ENCODE peak calls at places on chromosomes 3 and 15, in nine cellular contexts. M, E, B, S, T, F, R, A and H are unnamed samples. For H3K36me3, the result is how much of the 10 kb centered on the place peaks cover.

GRCh38 chr15:67784057-67784781 is 41.1 kb upstream of the SKOR1 start:
- DNase-seq in M (no peak), E (no peak), B (no peak), S (no peak), T (no peak), F (no peak), R (no peak), A (no peak), H (no peak)

GRCh38 chr15:89399390-89400120 is 64.9 kb upstream of the POLG start:
- DNase-seq in M (peak), E (no peak), B (no peak), S (no peak), T (no peak), F (no peak), R (no peak), A (no peak), H (peak)

GRCh38 chr3:142787719-142788118 is 63.9 kb downstream of the TRPC1 start:
- DNase-seq in M (no peak), E (no peak), B (no peak), S (no peak), T (no peak), F (no peak), R (no peak), A (no peak), H (no peak)

GRCh38 chr15:29516929-29517328 is 247.3 kb upstream of the NSMCE3 start:
- DNase-seq in M (no peak), E (no peak), B (no peak), S (no peak), T (no peak), F (peak), R (peak), A (no peak), H (no peak)

GRCh38 chr15:91426412-91426811 is 326.4 kb downstream of the SV2B start:
- DNase-seq in M (no peak), E (no peak), B (no peak), S (no peak), T (no peak), F (no peak), R (no peak), A (no peak), H (no peak)

GRCh38 chr3:162112719-162113118 is 616.1 kb downstream of the OTOL1 start:
- DNase-seq in M (no peak), E (no peak), B (no peak), S (no peak), T (no peak), F (no peak), R (no peak), A (no peak), H (no peak)

GRCh38 chr3:16520636-16521579 is 7.4 kb upstream of the RFTN1 start:
- DNase-seq in M (no peak), E (no peak), B (no peak), S (no peak), T (no peak), F (no peak), R (no peak), A (no peak), H (no peak)

GRCh38 chr3:164732166-164732565 is 346.1 kb downstream of the SI start:
- DNase-seq in M (no peak), E (no peak), B (no peak), S (no peak), T (no peak), F (no peak), R (no peak), A (no peak), H (no peak)

GRCh38 chr3:80190051-80190450 is 422.3 kb upstream of the ROBO1 start:
- DNase-seq in M (no peak), E (no peak), B (no peak), S (no peak), T (no peak), F (no peak), R (peak), A (no peak), H (no peak)

GRCh38 chr15:29141206-29141907 is 128.3 kb downstream of the NSMCE3 start:
- DNase-seq in M (no peak), E (no peak), B (no peak), S (no peak), T (no peak), F (peak), R (no peak), A (no peak), H (peak)

GRCh38 chr3:33202581-33203457 is 15.8 kb downstream of the SUSD5 start:
- DNase-seq in M (no peak), E (no peak), B (no peak), S (no peak), T (no peak), F (no peak), R (no peak), A (no peak), H (no peak)

GRCh38 chr3:126816956-126817777 is 113.1 kb downstream of the CHCHD6 start:
- DNase-seq in M (no peak), E (no peak), B (no peak), S (peak), T (peak), F (peak), R (peak), A (no peak), H (no peak)

GRCh38 chr3:54150864-54151467 is 28.6 kb downstream of the CACNA2D3 start:
- DNase-seq in M (no peak), E (no peak), B (no peak), S (no peak), T (no peak), F (no peak), R (no peak), A (no peak), H (no peak)

GRCh38 chr3:54146383-54147239 is 24.3 kb downstream of the CACNA2D3 start:
- DNase-seq in M (peak), E (peak), B (peak), S (peak), T (peak), F (peak), R (peak), A (no peak), H (peak)
- TF ChIP-seq CTCF in M (peak), E (peak), B (peak), S (peak), T (peak), F (peak), R (peak), A (peak), H (peak)

GRCh38 chr3:48011771-48012170 is 4.4 kb downstream of the MAP4 start:
- DNase-seq in M (no peak), E (no peak), B (no peak), S (no peak), T (no peak), F (no peak), R (no peak), A (no peak), H (no peak)
- H3K36me3 ChIP-seq in M (under half), E (under half), B (under half), S (under half), T (under half), F (under half), R (under half), A (under half), H (under half)

DNA sequence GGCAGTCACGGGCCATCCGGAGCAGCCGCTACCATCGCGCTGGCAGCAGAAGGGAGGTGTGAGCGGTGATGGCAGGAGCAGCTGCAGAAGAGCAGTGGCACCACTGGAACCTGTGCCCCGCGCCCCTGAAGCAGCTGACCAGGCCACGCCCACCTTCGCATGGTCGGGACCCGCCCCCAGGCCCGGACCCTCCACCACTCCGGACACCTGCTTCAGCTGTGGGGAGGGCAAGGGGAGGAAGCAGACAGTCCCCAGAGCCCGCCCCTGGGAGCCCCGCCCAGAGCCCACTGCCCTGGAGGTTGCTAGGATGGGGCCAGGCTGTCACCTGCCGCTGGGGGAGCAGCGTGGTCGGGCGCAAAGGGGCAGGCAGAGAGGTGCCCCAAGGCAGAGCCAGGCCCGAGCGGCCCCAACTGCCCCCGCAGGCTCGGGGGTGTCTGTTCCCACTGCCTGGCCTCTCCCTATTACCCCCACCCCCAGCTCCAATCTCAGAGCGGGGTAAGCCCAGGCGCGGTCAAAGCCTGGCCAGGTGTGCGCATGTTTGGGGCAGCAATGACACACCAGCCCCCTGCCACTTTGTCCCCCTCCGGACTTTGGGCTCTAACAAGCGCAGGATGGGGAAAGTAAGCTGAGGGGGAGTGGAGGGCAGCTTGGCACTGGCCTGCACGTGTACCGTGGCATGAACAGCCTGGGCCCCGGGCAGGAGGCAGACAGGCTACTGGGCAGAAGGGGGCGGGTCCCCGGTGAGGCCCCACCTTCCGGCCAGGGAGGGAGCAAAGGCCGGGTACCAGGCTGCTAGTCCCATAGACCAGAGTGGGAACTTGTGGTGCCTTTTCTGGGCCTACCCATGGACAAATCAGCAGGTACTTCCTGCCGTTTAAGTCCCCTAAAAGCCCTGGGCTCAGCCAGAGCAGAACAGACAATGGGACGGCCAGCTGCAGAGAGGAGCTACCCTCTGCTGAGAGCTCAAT is 8.7 kb downstream of the SPCS1 start:
- DNase-seq in M (no peak), E (peak), B (no peak), S (no peak), T (no peak), F (no peak), R (no peak), A (no peak), H (peak)
- TF ChIP-seq CTCF in M (no peak), E (no peak), B (no peak), S (no peak), T (no peak), F (no peak), R (no peak), A (no peak), H (peak)

GRCh38 chr3:49772703-49773102 is 13.6 kb downstream of the IP6K1 start:
- DNase-seq in M (no peak), E (no peak), B (no peak), S (no peak), T (no peak), F (no peak), R (no peak), A (no peak), H (no peak)
- H3K36me3 ChIP-seq in M (under half), E (under half), B (under half), S (under half), T (under half), F (under half), R (under half), A (under half), H (half or more)

GRCh38 chr15:49622561-49622960 is 1.7 kb downstream of the DTWD1 start:
- DNase-seq in M (peak), E (no peak), B (no peak), S (no peak), T (no peak), F (no peak), R (peak), A (no peak), H (peak)

GRCh38 chr15:49620658-49621326 is at the start of the genes DTWD1 and FAM227B:
- DNase-seq in M (peak), E (peak), B (peak), S (peak), T (peak), F (peak), R (peak), A (peak), H (peak)

GRCh38 chr15:49621327-49622210 is 721 bp downstream of the DTWD1 start:
- DNase-seq in M (peak), E (no peak), B (no peak), S (no peak), T (no peak), F (no peak), R (peak), A (no peak), H (no peak)

GRCh38 chr15:49619226-49619625 is 1.4 kb downstream of the FAM227B start:
- DNase-seq in M (no peak), E (no peak), B (no peak), S (no peak), T (no peak), F (no peak), R (no peak), A (no peak), H (no peak)

GRCh38 chr15:49620174-49620573 is 444 bp downstream of the FAM227B start:
- DNase-seq in M (no peak), E (no peak), B (no peak), S (no peak), T (no peak), F (no peak), R (peak), A (no peak), H (no peak)
- TF ChIP-seq CTCF in M (no peak), E (peak), B (no peak), S (no peak), T (peak), F (no peak), R (no peak), A (no peak), H (no peak)

GRCh38 chr3:15214758-15215157 is 8.7 kb downstream of the CAPN7 start:
- DNase-seq in M (no peak), E (no peak), B (no peak), S (no peak), T (no peak), F (no peak), R (no peak), A (no peak), H (no peak)
- H3K36me3 ChIP-seq in M (under half), E (under half), B (half or more), S (under half), T (half or more), F (under half), R (under half), A (under half), H (half or more)

GRCh38 chr3:140360332-140360731 is 317.5 kb upstream of the TRIM42 start:
- DNase-seq in M (no peak), E (no peak), B (no peak), S (no peak), T (no peak), F (no peak), R (no peak), A (no peak), H (no peak)
- TF ChIP-seq CTCF in M (peak), E (peak), B (no peak), S (no peak), T (peak), F (no peak), R (no peak), A (no peak), H (peak)

DNA sequence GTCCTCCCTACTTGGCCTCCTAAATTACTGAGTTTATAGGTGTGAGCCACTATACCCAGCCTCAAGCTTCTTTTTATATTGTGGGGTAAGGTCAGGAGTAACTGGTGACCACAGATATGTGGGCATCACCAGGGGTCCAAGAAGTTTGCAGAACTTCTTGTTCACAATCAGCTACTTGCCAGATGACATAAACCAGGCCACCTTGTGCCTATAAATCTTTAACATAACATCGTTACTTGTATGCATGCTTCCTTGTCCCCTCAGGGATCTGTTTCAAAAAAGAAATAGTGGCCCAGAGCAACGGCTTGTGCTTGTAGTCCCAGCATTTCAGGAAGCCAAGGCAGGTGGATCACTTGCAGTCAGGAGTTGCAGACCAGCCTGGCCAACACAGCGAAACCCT is 115.1 kb upstream of the FAM174B start:
- DNase-seq in M (no peak), E (no peak), B (no peak), S (no peak), T (no peak), F (no peak), R (no peak), A (no peak), H (no peak)
- H3K36me3 ChIP-seq in M (under half), E (under half), B (under half), S (under half), T (under half), F (under half), R (under half), A (under half), H (under half)

GRCh38 chr3:114627760-114628159 is 333.9 kb downstream of the TIGIT start:
- DNase-seq in M (no peak), E (peak), B (peak), S (no peak), T (peak), F (no peak), R (peak), A (no peak), H (no peak)

GRCh38 chr3:114635878-114636277 is 342.1 kb downstream of the TIGIT start:
- DNase-seq in M (no peak), E (no peak), B (no peak), S (no peak), T (no peak), F (no peak), R (no peak), A (no peak), H (no peak)

GRCh38 chr3:114634635-114635034 is 340.8 kb downstream of the TIGIT start:
- DNase-seq in M (no peak), E (no peak), B (no peak), S (no peak), T (no peak), F (no peak), R (no peak), A (no peak), H (no peak)

DNA sequence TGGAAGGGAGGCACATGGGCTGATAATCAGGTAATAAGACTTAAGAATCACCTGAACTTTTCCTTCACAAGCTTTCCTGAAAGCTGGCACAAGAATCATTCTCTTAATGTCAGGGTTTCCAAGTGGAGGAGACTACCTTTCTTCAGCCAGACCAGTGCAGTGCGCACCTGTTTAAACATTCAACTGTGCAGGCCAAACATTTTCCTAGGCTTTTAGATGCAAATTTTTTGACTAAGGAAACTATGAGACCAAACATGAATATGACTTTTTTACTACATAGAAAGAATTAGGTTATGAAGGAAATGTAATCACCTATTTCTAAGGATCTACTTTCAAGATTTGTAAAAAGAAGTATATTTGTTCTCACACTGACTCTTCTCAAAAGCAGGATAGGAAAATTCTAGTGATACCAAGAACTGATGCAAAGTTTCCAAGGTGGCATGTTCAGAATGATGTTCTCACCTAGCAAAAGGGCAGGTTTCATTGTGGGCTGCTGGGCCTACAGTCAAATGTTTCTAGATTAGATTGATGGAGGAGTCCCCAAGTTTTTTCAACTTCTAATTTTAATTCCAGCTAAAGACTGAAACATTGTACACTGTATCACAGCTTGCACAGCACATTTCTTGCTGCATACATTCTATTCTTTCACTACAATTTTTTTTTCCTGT is 339.1 kb downstream of the TIGIT start:
- DNase-seq in M (no peak), E (no peak), B (no peak), S (no peak), T (no peak), F (no peak), R (no peak), A (no peak), H (no peak)
- TF ChIP-seq CTCF in M (no peak), E (no peak), B (no peak), S (no peak), T (no peak), F (no peak), R (no peak), A (no peak), H (no peak)